ENCODE peak calls at places on chromosomes 2 and 18, in ten cellular contexts. N, J, V, H, I, Z, B, E, X and R are unnamed samples.

GRCh38 chr2:229033816-229034215 is 237.3 kb downstream of the PID1 start:
- DNase-seq in Z (no peak), X (no peak), H (no peak), B (no peak), V (no peak), I (no peak), E (no peak), N (no peak), J (no peak), R (no peak)

GRCh38 chr2:225998653-225999052 is 599.1 kb downstream of the NYAP2 start:
- DNase-seq in J (no peak), H (no peak), Z (no peak), I (no peak), X (no peak), V (no peak), E (no peak), B (no peak), N (no peak), R (no peak)

GRCh38 chr2:25570161-25570840 is 103.1 kb downstream of the DTNB start:
- DNase-seq in J (no peak), I (no peak), H (no peak), B (no peak), E (no peak), Z (no peak), V (no peak), N (no peak), X (no peak), R (no peak)

GRCh38 chr2:199463000-199463692 is 5.4 kb upstream of the SATB2 start:
- DNase-seq in Z (peak), V (peak), E (peak), B (peak), N (peak), I (no peak), X (peak), H (no peak), J (no peak), R (no peak)

GRCh38 chr2:238138331-238139102 is at the start of gene KLHL30:
- DNase-seq in N (no peak), J (peak), B (peak), X (no peak), H (no peak), Z (peak), I (no peak), E (no peak), V (peak), R (no peak)

GRCh38 chr2:33210626-33211025 is 263.9 kb downstream of the LTBP1 start:
- DNase-seq in J (no peak), E (no peak), N (no peak), V (no peak), I (no peak), H (no peak), X (no peak), B (no peak), Z (peak), R (no peak)

GRCh38 chr2:232839680-232840079 is 30.4 kb upstream of the SNORC start:
- DNase-seq in J (no peak), B (no peak), I (no peak), Z (peak), E (no peak), N (no peak), V (no peak), X (no peak), H (no peak), R (no peak)

GRCh38 chr2:176650811-176651559 is 381.7 kb downstream of the MTX2 start:
- DNase-seq in H (no peak), E (no peak), V (no peak), X (no peak), B (no peak), J (no peak), Z (no peak), I (no peak), N (no peak), R (no peak)

GRCh38 chr18:78704960-78705600 is 274.5 kb upstream of the SALL3 start:
- DNase-seq in J (no peak), B (no peak), I (no peak), E (no peak), X (no peak), Z (no peak), N (no peak), V (no peak), H (no peak), R (no peak)

GRCh38 chr2:57776916-57777315 is 269.7 kb upstream of the VRK2 start:
- DNase-seq in X (no peak), H (no peak), J (no peak), B (no peak), V (no peak), N (no peak), Z (no peak), I (no peak), E (no peak), R (no peak)

GRCh38 chr2:71670430-71670795 is 217.1 kb downstream of the DYSF start:
- DNase-seq in X (no peak), H (no peak), Z (no peak), E (no peak), N (no peak), V (no peak), J (no peak), I (no peak), B (no peak), R (no peak)

GRCh38 chr2:173553589-173553988 is 198.9 kb downstream of the CDCA7 start:
- DNase-seq in E (no peak), B (no peak), V (no peak), J (no peak), X (no peak), I (no peak), H (no peak), N (no peak), Z (no peak), R (no peak)

GRCh38 chr18:49135871-49136270 is 185.1 kb upstream of the SMAD7 start:
- DNase-seq in E (no peak), V (no peak), J (no peak), B (no peak), Z (no peak), I (no peak), N (no peak), X (no peak), H (no peak), R (no peak)

GRCh38 chr2:47313728-47314127 is 89.2 kb upstream of the MSH2 start:
- DNase-seq in H (no peak), Z (no peak), I (no peak), X (no peak), N (no peak), J (no peak), E (no peak), B (no peak), V (no peak), R (no peak)

GRCh38 chr2:133421516-133422324 is 146.5 kb downstream of the NCKAP5 start:
- DNase-seq in H (no peak), V (no peak), J (no peak), X (no peak), I (no peak), E (no peak), B (peak), Z (no peak), N (no peak), R (no peak)

GRCh38 chr2:133420748-133421147 is 147.5 kb downstream of the NCKAP5 start:
- DNase-seq in B (no peak), H (no peak), X (no peak), I (no peak), E (no peak), N (no peak), V (no peak), J (no peak), Z (no peak), R (no peak)

GRCh38 chr2:133422946-133423345 is 145.3 kb downstream of the NCKAP5 start:
- DNase-seq in E (no peak), I (no peak), X (no peak), Z (no peak), H (no peak), N (no peak), V (no peak), B (no peak), J (no peak), R (no peak)

GRCh38 chr2:133424876-133425275 is 143.4 kb downstream of the NCKAP5 start:
- DNase-seq in I (no peak), J (no peak), H (no peak), E (no peak), V (no peak), Z (no peak), B (no peak), N (no peak), X (no peak), R (no peak)
- H3K27ac ChIP-seq in I (no peak), J (no peak), H (no peak), E (no peak), V (no peak), Z (no peak), B (no peak), N (no peak), X (no peak), R (no peak)

GRCh38 chr2:119732451-119733164 is 27.1 kb upstream of the PTPN4 start:
- DNase-seq in X (no peak), V (no peak), E (no peak), H (no peak), I (no peak), N (no peak), B (no peak), Z (no peak), J (no peak), R (no peak)

GRCh38 chr2:119734051-119734450 is 25.7 kb upstream of the PTPN4 start:
- DNase-seq in I (no peak), H (no peak), J (peak), B (no peak), X (no peak), Z (no peak), N (no peak), E (no peak), V (no peak), R (no peak)

GRCh38 chr2:119735565-119735964 is 24.2 kb upstream of the PTPN4 start:
- DNase-seq in I (no peak), N (no peak), E (no peak), V (no peak), J (no peak), H (no peak), Z (no peak), X (no peak), B (no peak), R (no peak)

GRCh38 chr2:119739580-119740255 is 20.0 kb upstream of the PTPN4 start:
- DNase-seq in X (no peak), Z (no peak), E (no peak), H (no peak), B (no peak), N (no peak), V (no peak), I (no peak), J (no peak), R (no peak)

DNA sequence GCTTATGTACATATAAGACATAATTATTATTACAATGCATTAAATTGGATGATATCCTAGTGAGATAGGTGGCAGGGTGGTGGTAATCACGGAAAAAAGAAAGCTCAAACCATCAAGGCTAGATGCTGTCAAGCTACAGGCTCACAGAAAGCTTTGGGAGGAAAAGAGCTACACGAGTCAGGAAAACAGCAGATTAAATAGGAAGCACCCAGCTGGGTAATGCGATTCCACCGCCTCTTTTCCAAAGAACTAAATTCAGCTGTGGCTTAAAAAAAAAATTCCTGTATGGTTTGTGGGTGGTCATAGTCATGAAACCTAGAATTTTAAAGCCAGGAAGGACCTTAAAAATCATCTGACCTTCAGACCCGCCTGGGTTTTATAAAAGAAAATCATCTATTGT is 23.7 kb upstream of the PTPN4 start:
- DNase-seq in B (no peak), J (no peak), N (no peak), X (no peak), V (no peak), E (no peak), Z (no peak), I (no peak), H (no peak), R (no peak)
- H3K27ac ChIP-seq in B (no peak), J (no peak), N (no peak), X (no peak), V (no peak), E (no peak), Z (no peak), I (no peak), H (no peak), R (no peak)

GRCh38 chr18:9292047-9292446 is 42.5 kb upstream of the TWSG1 start:
- DNase-seq in V (no peak), X (no peak), H (no peak), I (no peak), J (no peak), N (no peak), B (no peak), Z (no peak), E (no peak), R (no peak)
- H3K27ac ChIP-seq in V (no peak), X (no peak), H (no peak), I (no peak), J (no peak), N (no peak), B (no peak), Z (no peak), E (no peak), R (no peak)

DNA sequence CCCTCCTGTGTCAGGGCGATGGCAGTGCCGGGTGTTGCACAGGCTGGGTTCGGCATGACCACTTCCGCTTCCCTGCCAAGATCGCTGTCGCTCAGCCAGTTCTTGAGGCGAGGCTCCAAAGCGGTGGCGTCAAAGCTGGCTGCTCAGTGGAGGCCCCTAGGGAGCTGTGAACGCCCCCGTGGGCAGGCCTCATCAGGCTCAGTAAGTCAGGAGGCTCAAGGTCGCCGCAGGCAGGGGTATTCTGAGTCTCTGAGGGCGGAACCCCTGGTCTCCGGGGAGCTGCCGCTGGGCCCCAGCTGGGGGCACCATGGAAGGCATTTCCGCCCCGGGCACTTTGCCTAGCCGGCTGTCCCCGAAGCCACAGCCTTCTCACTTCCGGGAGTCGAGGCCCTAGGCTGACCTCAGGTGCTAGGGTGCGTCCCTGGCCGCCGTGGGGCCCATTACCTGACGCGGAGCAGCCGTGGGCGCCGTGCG is 210.4 kb downstream of the SOCS6 start:
- DNase-seq in X (no peak), Z (peak), V (no peak), J (no peak), I (no peak), E (peak), N (no peak), H (no peak), B (no peak), R (no peak)
- H3K27ac ChIP-seq in X (no peak), Z (no peak), V (no peak), J (no peak), I (no peak), E (no peak), N (no peak), H (no peak), B (no peak), R (no peak)